ENCODE peak calls at places on chromosomes 7 and 10, in four cellular contexts. D, P, V and G are unnamed samples.
A peak's percentile ranks its signal among the peaks of the same experiment; 100 is the strongest.

GRCh38 chr10:77592946-77593636 is 44.5 kb downstream of the KCNMA1 start:
- DNase-seq in P (no peak), V (peak; percentile 97), D (peak; percentile 38), G (peak; percentile 90)

GRCh38 chr10:34474060-34474376 is 341.1 kb downstream of the PARD3 start:
- DNase-seq in P (no peak), V (peak; percentile 83), D (peak; percentile 64), G (no peak)

GRCh38 chr10:79402625-79402946 is 42.8 kb downstream of the ZCCHC24 start:
- DNase-seq in D (no peak), P (no peak), V (no peak), G (no peak)

GRCh38 chr7:155750255-155751125 is 61.8 kb downstream of the SHH start:
- DNase-seq in P (no peak), D (no peak), V (no peak), G (no peak)

GRCh38 chr7:74482629-74483401 is 29.1 kb downstream of the GTF2IRD1 start:
- DNase-seq in V (peak; percentile 99), P (no peak), D (peak; percentile 98), G (no peak)

GRCh38 chr10:101595591-101596433 is 7.7 kb downstream of the DPCD start:
- DNase-seq in D (no peak), V (no peak), P (no peak), G (no peak)

GRCh38 chr10:114403545-114404161 is 649 bp downstream of the AFAP1L2 start:
- DNase-seq in P (peak; percentile 49), D (no peak), V (no peak), G (no peak)

GRCh38 chr10:77970869-77971803 is 44.6 kb upstream of the DLG5 start:
- DNase-seq in V (peak; percentile 99), P (peak; percentile 73), D (peak; percentile 94), G (peak; percentile 9)

GRCh38 chr10:29783211-29783947 is 148.6 kb upstream of the SVIL start:
- DNase-seq in V (peak; percentile 19), D (no peak), P (no peak), G (no peak)

GRCh38 chr7:68776326-68776725 is 821.9 kb upstream of the AUTS2 start:
- DNase-seq in D (no peak), V (no peak), P (no peak), G (peak; percentile 27)

GRCh38 chr10:91632671-91633550 is at the start of gene PPP1R3C:
- DNase-seq in D (peak; percentile 93), P (peak; percentile 94), V (peak; percentile 96), G (peak; percentile 88)

GRCh38 chr7:94913391-94913790 is 6.0 kb downstream of the PPP1R9A start:
- DNase-seq in P (no peak), D (no peak), V (no peak), G (no peak)

GRCh38 chr10:91054325-91054724 is 133.4 kb upstream of the ANKRD1 start:
- DNase-seq in P (no peak), V (peak; percentile 37), D (peak; percentile 73), G (no peak)

GRCh38 chr10:90930070-90930837 is 9.4 kb upstream of the ANKRD1 start:
- DNase-seq in P (peak; percentile 13), D (peak; percentile 93), V (peak; percentile 81), G (no peak)

GRCh38 chr7:55369427-55369826 is 4.3 kb downstream of the LANCL2 start:
- DNase-seq in P (no peak), D (peak; percentile 85), V (peak; percentile 79), G (no peak)

GRCh38 chr7:42605800-42606199 is 306.1 kb downstream of the C7orf25 start:
- DNase-seq in P (no peak), D (no peak), V (peak; percentile 35), G (no peak)

GRCh38 chr7:112547916-112548315 is 67.1 kb downstream of the LSMEM1 start:
- DNase-seq in P (no peak), V (no peak), D (no peak), G (no peak)

GRCh38 chr7:42237891-42238531 is 1.0 kb upstream of the GLI3 start:
- DNase-seq in V (peak; percentile 76), P (peak; percentile 25), D (peak; percentile 85), G (no peak)

GRCh38 chr7:2990949-2991470 is 52.7 kb downstream of the CARD11 start:
- DNase-seq in P (no peak), V (no peak), D (no peak), G (no peak)

GRCh38 chr10:127937069-127937468 is 30.2 kb downstream of the PTPRE start:
- DNase-seq in V (no peak), D (no peak), P (no peak), G (no peak)

GRCh38 chr7:81367335-81367801 is 402.5 kb downstream of the HGF start:
- DNase-seq in V (peak; percentile 58), D (peak; percentile 86), P (no peak), G (no peak)

GRCh38 chr10:97738616-97739015 is 1.7 kb downstream of the ZFYVE27 start:
- DNase-seq in V (no peak), D (no peak), P (no peak), G (no peak)

GRCh38 chr10:30215631-30216030 is 133.4 kb downstream of the MTPAP start:
- DNase-seq in P (no peak), D (peak; percentile 72), V (no peak), G (no peak)

GRCh38 chr10:14478639-14479038 is 147.9 kb upstream of the FRMD4A start:
- DNase-seq in V (peak; percentile 85), P (peak; percentile 87), D (peak; percentile 86), G (peak; percentile 37)

GRCh38 chr7:30681262-30682130 is 760 bp downstream of the CRHR2 start:
- DNase-seq in V (no peak), D (no peak), P (peak; percentile 43), G (no peak)

GRCh38 chr10:132493246-132493755 is 44.3 kb upstream of the INPP5A start:
- DNase-seq in P (peak; percentile 9), D (no peak), V (no peak), G (no peak)

GRCh38 chr10:98246911-98247820 is 20.8 kb downstream of the LOXL4 start:
- DNase-seq in P (no peak), V (peak; percentile 56), D (no peak), G (no peak)

GRCh38 chr10:14254368-14254767 is 76.4 kb downstream of the FRMD4A start:
- DNase-seq in V (no peak), P (no peak), D (peak; percentile 43), G (no peak)

GRCh38 chr7:46490406-46490805 is 569.3 kb upstream of the IGFBP3 start:
- DNase-seq in P (no peak), V (no peak), D (no peak), G (no peak)

GRCh38 chr7:116356979-116357378 is 142.6 kb upstream of the CAV2 start:
- DNase-seq in D (peak; percentile 6), V (peak; percentile 21), P (no peak), G (peak; percentile 24)

GRCh38 chr7:116354171-116354545 is 143.8 kb downstream of the TES start:
- DNase-seq in D (peak; percentile 97), P (peak; percentile 57), V (peak; percentile 97), G (no peak)

GRCh38 chr7:116356333-116356965 is 143.1 kb upstream of the CAV2 start:
- DNase-seq in P (peak; percentile 57), D (no peak), V (no peak), G (peak; percentile 40)

GRCh38 chr7:116354546-116355422 is 144.4 kb downstream of the TES start:
- DNase-seq in V (peak; percentile 98), P (peak; percentile 75), D (peak; percentile 100), G (peak; percentile 82)

DNA sequence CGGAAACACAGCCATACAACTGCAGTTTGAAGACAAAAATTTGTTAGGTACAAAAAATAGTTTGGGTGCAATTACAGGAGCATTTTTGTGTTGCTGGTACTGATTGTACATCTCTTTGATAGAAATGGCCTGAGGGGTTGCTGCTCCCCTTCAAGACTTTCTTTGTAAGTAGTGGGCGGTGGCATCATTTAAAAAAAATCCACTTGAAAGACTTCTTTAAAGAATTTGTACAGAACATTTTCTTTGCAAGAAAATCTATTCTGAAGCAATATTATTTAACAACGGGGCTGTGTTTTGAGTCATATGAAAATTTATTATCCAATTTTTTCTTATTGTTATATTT is 144.1 kb upstream of the CAV2 start:
- DNase-seq in V (no peak), P (no peak), D (no peak), G (no peak)
- H3K4me1 ChIP-seq in V (peaks cover 30% of the 10 kb centered on the region), P (peaks cover 46% of the 10 kb centered on the region), D (peaks cover 35% of the 10 kb centered on the region), G (peaks cover 8% of the 10 kb centered on the region)

DNA sequence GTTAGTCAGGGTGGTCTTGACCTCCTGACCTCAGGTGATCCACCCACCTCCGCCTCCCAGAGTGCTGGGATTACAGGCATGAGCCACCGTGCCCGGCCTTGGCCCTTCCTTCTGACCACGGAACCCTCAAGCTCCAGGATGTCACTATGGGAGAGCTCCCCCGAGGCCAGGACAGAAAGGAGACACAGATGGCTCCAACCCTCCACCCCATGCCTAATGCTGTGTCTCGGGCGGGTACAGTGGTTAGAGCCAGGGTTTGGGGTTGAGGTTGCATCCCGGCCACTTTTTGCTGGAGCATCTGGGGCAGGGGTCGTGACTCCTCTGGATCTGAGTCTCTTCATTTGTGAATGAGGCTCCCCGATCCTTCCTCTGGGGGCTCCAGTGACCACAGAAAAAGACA is 8.1 kb downstream of the MYL10 start:
- DNase-seq in V (no peak), D (no peak), P (no peak), G (no peak)
- H3K4me1 ChIP-seq in V (no peaks in the 10 kb centered on the region), D (no peaks in the 10 kb centered on the region), P (no peaks in the 10 kb centered on the region), G (no peaks in the 10 kb centered on the region)

DNA sequence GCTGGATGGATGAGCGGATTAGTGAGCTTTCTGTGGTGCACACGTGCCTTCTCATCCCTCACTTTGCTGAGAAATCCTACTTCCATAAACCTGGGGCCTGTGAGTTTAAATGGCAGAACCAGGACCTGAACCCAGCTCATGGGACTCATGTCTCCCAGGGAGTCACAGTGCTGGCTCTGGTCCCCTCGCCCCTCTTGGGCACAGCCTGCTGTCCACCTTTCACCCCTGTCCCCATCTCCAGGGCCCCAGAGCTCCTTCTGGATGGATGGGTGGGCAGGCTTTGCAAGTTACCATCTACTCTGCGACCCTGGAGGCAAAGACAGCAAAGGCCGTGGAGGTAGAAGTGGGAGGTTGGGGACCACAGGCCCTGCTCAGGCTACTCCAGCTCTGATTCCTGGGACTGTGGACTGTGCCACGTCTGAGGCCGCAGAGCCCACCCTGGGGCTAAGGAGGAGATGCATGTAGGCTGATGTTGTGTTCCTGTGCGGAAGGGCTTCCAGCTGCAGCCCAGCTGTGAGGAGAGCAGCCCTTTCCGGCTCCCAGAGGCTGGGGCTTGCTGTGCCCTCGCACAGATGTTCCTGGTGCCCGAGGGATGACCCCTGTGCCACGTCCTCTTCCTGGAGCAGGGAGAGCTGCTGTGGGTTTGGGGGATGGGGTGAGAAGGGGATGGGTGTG is 40.4 kb downstream of the PRF1 start:
- DNase-seq in V (peak; percentile 65), P (no peak), D (no peak), G (no peak)
- H3K4me1 ChIP-seq in V (peaks cover 3% of the 10 kb centered on the region), P (no peaks in the 10 kb centered on the region), D (peaks cover 31% of the 10 kb centered on the region), G (no peaks in the 10 kb centered on the region)

GRCh38 chr7:1378610-1379180 is 80.6 kb downstream of the MICALL2 start:
- DNase-seq in V (no peak), P (no peak), D (no peak), G (no peak)
- H3K4me1 ChIP-seq in V (no peaks in the 10 kb centered on the region), P (no peaks in the 10 kb centered on the region), D (no peaks in the 10 kb centered on the region), G (no peaks in the 10 kb centered on the region)